ENCODE peak calls at places on chromosomes 1 and 21, in four cellular contexts. C is uterus, Z is tibial artery, G is bronchial epithelial cell. T is an unnamed sample.

GRCh38 chr1:1001057-1001630 is 1.2 kb upstream of the HES4 start:
- DNase-seq in C (peak), G (no peak), Z (no peak), T (no peak)

GRCh38 chr1:53343831-53344668 is 16.2 kb upstream of the LRP8 start:
- DNase-seq in C (no peak), Z (no peak), G (no peak), T (peak)

GRCh38 chr1:60160141-60160540 is 86.6 kb upstream of the C1orf87 start:
- DNase-seq in Z (no peak), G (no peak), C (no peak), T (no peak)

GRCh38 chr1:161989108-161989507 is 34.6 kb downstream of the OLFML2B start:
- DNase-seq in G (peak), C (no peak), Z (no peak), T (no peak)

GRCh38 chr1:174058639-174059038 is 36.5 kb upstream of the RC3H1 start:
- DNase-seq in G (no peak), C (no peak), Z (no peak), T (no peak)

GRCh38 chr1:45012639-45013278 is 705 bp downstream of the UROD start:
- DNase-seq in C (peak), G (peak), Z (peak), T (peak)

GRCh38 chr1:228463559-228464455 is 23.4 kb upstream of the RNF187 start:
- DNase-seq in C (no peak), Z (no peak), G (no peak), T (no peak)

GRCh38 chr21:46067505-46068201 is 30.3 kb upstream of the COL6A2 start:
- DNase-seq in C (no peak), Z (no peak), G (no peak), T (peak)

GRCh38 chr1:230167419-230167852 is 100.4 kb downstream of the GALNT2 start:
- DNase-seq in G (peak), C (peak), Z (no peak), T (no peak)

GRCh38 chr1:218521414-218522169 is 176.5 kb downstream of the TGFB2 start:
- DNase-seq in G (peak), Z (peak), C (peak), T (no peak)

GRCh38 chr1:42962641-42963377 is 4.1 kb upstream of the SLC2A1 start:
- DNase-seq in C (peak), Z (peak), G (peak), T (no peak)

GRCh38 chr1:185880779-185881333 is 146.7 kb downstream of the HMCN1 start:
- DNase-seq in Z (no peak), C (no peak), G (no peak), T (no peak)

GRCh38 chr1:183879966-183880365 is 75.0 kb downstream of the RGL1 start:
- DNase-seq in G (no peak), Z (no peak), C (no peak), T (no peak)

GRCh38 chr1:181033128-181033798 is 520 bp upstream of the MR1 start:
- DNase-seq in C (peak), Z (peak), G (peak), T (no peak)

GRCh38 chr1:221089273-221089672 is 210.0 kb downstream of the HLX start:
- DNase-seq in C (no peak), G (no peak), Z (no peak), T (no peak)

GRCh38 chr1:19128965-19129514 is 81.0 kb downstream of the UBR4 start:
- DNase-seq in C (no peak), G (no peak), Z (no peak), T (no peak)

GRCh38 chr1:3776231-3777030 is 3.9 kb downstream of the SMIM1 start:
- DNase-seq in C (no peak), G (no peak), Z (no peak), T (no peak)

GRCh38 chr1:26287033-26287711 is 7.3 kb downstream of the SH3BGRL3 start:
- DNase-seq in Z (peak), G (no peak), C (no peak), T (no peak)

GRCh38 chr1:46490603-46491499 is 1.2 kb downstream of the DMBX1 start:
- DNase-seq in C (no peak), Z (no peak), G (no peak), T (no peak)
- H3K4me3 ChIP-seq in C (no peak), Z (peak), G (no peak), T (peak)

DNA sequence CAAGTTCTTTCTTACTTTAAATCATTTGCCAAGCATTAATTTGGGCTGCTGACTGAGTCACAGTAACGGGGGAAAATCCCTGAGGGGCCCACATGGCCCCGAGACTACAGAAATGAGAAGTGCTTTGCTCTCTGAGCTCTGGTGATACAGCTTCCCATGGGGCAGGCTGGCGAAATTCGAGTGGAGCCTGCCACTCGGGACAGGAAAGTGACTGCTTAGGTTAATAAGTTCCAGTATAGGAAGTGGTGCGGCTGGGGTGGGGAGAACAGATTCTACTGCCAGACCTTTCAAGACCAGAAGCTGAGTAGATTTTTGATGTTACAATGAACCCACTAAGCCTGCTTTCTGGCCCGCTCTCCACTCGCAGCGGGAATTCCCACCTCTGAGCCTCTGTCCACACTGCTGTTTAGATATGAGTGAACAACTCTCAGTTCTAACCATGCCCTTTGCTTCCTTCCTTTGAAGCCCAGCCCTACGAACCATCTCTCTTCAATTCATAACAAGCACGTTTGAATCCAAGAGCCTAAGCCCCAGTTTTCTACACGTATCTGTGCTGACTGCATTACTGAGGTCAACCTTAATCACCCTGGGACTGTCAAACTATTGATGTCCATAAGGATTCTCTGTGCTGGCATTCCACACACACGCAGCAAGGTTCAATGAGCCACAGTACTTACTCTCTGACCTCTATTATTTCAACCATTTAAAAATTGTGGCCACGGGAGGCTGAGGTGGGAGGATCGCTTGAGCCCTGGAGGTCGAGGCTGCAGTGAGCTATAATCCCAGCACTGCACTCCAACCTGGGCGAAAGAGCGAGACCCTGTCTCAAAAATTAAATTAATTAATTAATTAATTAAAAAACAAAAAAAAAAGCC is 9.6 kb downstream of the ZBTB17 start:
- DNase-seq in Z (peak), G (peak), C (no peak), T (no peak)
- H3K4me3 ChIP-seq in Z (no peak), G (no peak), C (no peak), T (no peak)

DNA sequence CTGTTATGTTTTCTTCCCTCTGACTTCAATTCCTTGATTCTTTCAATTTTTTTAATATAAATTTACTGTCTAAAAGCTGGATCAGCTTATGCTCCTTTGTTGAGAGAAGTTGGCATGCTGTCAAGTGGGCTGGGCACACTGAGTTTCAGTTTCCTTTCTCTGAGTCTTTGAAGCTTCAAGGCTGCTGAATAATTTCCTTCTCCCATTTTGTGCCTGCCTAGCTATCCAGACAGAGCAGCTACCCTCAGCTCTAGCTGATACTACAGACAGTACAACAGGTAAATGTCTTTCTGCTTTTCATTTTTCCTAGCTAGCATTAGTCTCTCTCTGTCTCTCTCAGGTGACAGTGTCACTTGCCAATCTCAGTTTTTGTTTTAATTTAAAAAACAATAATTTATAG is at the start of gene IFI44:
- DNase-seq in Z (peak), G (peak), C (peak), T (no peak)
- H3K4me3 ChIP-seq in Z (peak), G (no peak), C (peak), T (peak)

DNA sequence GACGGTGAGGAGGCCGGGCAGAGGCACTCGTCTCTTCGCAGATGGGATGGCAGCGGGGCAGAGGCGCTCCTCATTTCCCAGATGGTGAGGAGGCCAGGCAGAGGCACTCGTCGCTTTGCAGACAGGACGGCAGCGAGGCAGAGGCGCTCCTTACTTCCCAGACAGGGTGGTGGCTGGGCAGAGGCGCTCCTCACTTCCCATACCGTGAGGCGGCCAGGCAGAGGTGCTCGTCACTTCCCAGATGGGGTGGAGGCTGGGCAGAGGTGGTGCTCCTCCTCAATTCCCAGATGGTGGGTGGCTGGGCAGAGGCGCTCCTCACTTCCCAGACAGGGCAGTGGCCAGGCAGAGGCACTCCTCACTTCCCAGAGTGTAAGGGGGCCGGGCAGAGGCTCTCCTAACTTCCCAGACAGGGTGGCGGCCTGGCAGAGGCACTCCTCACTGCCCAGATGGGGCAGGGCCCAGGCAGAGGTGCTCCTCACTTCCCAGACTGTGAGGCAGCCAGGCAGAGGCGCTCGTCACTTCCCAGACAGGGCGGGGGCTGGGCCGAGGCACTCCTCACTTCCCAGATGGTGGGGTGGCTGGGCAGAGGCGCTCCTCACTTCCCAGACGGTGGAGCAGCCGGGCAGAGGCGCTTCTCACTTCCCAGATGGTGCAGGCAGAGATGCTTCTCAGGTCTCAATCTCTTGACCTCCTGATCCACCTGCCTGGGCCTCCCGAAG is 9.9 kb downstream of the TCHHL1 start:
- DNase-seq in C (no peak), Z (no peak), G (no peak), T (peak)
- H3K4me3 ChIP-seq in C (no peak), Z (no peak), G (no peak), T (no peak)

DNA sequence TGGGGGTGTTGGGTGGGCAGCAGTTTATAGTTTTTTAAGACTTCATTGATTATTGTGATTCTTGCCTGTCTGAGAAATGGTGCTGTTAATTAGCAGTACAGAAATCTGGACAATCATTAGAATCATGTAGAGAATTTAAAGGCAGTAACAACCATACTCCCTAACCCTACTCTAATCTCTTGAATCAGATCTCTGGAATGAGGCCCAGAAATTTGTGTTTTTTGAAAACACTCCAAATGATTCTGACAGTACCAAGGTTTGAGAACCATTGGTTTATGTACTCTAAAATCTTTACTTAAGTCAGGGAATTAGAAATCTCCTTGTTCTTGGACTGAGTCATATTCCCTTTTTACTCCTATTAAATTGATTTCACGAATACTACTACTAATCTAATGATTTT is 24.0 kb downstream of the FNBP1L start:
- DNase-seq in C (no peak), G (no peak), Z (no peak), T (no peak)
- H3K4me3 ChIP-seq in C (no peak), G (no peak), Z (no peak), T (no peak)

DNA sequence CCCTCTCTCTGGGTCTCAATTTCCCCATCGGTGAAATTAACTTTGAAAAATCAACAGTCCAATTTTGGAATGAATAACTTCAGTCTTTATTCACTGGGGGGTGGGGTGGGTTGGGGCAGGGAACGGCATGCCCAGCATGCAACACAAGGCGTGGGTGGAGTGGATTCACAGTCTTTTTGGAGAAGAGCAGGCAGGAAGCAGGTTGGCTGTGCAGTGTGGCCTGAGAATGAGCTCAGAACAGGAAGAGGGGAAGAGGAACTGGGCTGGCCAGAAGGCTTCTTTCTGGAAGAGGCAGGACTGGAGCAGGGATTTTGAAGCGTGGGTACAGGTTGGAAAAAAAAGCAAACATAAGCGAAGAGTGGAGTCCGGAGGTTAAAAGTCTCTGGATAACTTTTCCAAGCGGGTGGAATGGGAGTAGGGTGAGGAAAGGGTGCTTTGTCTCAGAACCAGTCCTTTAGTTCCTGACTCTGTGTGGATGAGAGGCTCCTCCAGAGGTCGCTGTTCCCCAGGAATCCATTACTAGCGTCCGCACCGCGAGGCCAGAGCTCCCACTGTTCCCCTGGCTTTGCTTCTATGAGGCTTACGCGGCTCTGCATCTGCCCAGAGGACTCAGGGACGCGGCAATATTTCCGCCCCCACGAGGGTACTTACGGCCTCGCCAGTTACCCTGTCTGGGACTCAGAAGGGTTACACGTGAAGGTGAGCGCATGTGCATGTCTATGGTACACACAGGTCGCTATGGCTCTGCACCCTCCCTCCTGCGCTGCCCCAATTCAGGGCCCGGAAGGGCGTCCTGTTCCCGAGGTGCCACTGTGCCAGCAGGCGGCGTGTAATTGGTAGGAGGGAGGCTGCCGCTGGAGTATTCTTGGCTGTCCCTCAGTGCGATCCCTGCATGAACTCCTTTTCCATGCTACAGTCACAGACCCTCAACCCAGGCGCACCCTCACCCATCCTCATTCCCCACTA is 5.5 kb upstream of the FOXD2 start:
- DNase-seq in Z (peak), C (peak), G (peak), T (no peak)
- H3K4me3 ChIP-seq in Z (peak), C (no peak), G (peak), T (no peak)

DNA sequence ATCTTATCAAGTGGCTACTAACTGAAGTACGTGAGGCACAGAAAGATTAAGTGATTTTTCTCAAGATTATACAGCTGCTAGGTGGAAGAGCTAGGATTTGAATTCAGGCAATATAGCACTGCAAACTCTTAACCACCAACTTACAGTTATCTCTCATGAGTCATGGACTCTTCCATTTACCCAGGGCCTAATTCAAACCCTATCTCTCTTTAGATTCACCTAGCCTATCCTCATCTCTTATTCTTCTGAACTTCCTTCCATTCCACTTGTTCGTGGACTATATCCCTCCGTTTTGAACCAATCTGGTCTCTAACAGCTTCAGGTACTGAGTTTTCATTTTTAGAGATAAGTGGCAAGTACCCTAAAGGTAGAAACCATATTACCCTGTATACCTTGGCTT is 92.8 kb upstream of the DMRTA2 start:
- DNase-seq in G (no peak), C (no peak), Z (no peak), T (no peak)
- H3K4me3 ChIP-seq in G (no peak), C (no peak), Z (no peak), T (no peak)